ENCODE peak calls at places on chromosome 22, in nine cellular contexts. Y, S, B, E, C, P, Q, L and F are unnamed samples.

GRCh38 chr22:38218661-38219331 is 17.0 kb downstream of the MAFF start:
- DNase-seq in Y (no peak), S (no peak), B (peak), E (no peak), C (no peak), P (peak), Q (peak), L (peak), F (no peak)

GRCh38 chr22:32698926-32699619 is 102.4 kb upstream of the TIMP3 start:
- DNase-seq in Y (no peak), S (no peak), B (no peak), E (no peak), C (no peak), P (no peak), Q (no peak), L (no peak), F (no peak)

GRCh38 chr22:41217553-41218157 is 12.5 kb downstream of the L3MBTL2 start:
- DNase-seq in Y (no peak), S (no peak), B (no peak), E (no peak), C (no peak), P (peak), Q (peak), L (no peak), F (peak)

GRCh38 chr22:40043086-40043485 is 48.3 kb downstream of the FAM83F start:
- DNase-seq in Y (peak), S (no peak), B (no peak), E (no peak), C (no peak), P (no peak), Q (no peak), L (peak), F (no peak)

GRCh38 chr22:37258810-37259472 is 14.9 kb upstream of the RAC2 start:
- DNase-seq in Y (no peak), S (no peak), B (no peak), E (peak), C (no peak), P (no peak), Q (no peak), L (no peak), F (no peak)

GRCh38 chr22:44196731-44197131 is 16.0 kb downstream of the PARVG start:
- DNase-seq in Y (no peak), S (no peak), B (no peak), E (no peak), C (peak), P (no peak), Q (no peak), L (no peak), F (no peak)

GRCh38 chr22:31826443-31826842 is 72.6 kb downstream of the DEPDC5 start:
- DNase-seq in Y (no peak), S (no peak), B (no peak), E (no peak), C (no peak), P (no peak), Q (no peak), L (no peak), F (no peak)

GRCh38 chr22:40030757-40031092 is 36.0 kb downstream of the FAM83F start:
- DNase-seq in Y (no peak), S (no peak), B (no peak), E (no peak), C (no peak), P (no peak), Q (no peak), L (no peak), F (no peak)

GRCh38 chr22:48838376-48838775 is 989.3 kb downstream of the BRD1 start:
- DNase-seq in Y (no peak), S (no peak), B (no peak), E (no peak), C (no peak), P (no peak), Q (no peak), L (no peak), F (no peak)

GRCh38 chr22:48369789-48370507 is 1457.7 kb downstream of the BRD1 start:
- DNase-seq in Y (no peak), S (peak), B (no peak), E (peak), C (no peak), P (peak), Q (no peak), L (peak), F (no peak)

GRCh38 chr22:17824452-17824851 is 50.2 kb upstream of the BID start:
- DNase-seq in Y (no peak), S (no peak), B (no peak), E (no peak), C (no peak), P (no peak), Q (no peak), L (no peak), F (no peak)

GRCh38 chr22:37431811-37432707 is 4.8 kb upstream of the ELFN2 start:
- DNase-seq in Y (no peak), S (no peak), B (peak), E (peak), C (no peak), P (no peak), Q (peak), L (no peak), F (no peak)

GRCh38 chr22:20531154-20531403 is 23.7 kb downstream of the MED15 start:
- DNase-seq in Y (no peak), S (no peak), B (no peak), E (no peak), C (no peak), P (no peak), Q (no peak), L (no peak), F (no peak)

GRCh38 chr22:47152938-47153337 is 390.5 kb downstream of the TBC1D22A start:
- DNase-seq in Y (no peak), S (no peak), B (no peak), E (no peak), C (no peak), P (no peak), Q (no peak), L (no peak), F (no peak)